ENCODE peak calls at places on chromosomes 11 and 22, in four cellular contexts. Y is heart right ventricle, N is left lung, C is NCI-H2029. Q is an unnamed sample.

GRCh38 chr11:75240381-75241035 is at the start of gene TPBGL:
- DNase-seq in C (no peak), Y (peak), N (peak), Q (peak)

GRCh38 chr11:62835336-62835735 is 2.7 kb upstream of the TEX54 start:
- DNase-seq in C (no peak), N (no peak), Y (no peak), Q (no peak)

GRCh38 chr11:41133023-41133422 is 326.4 kb downstream of the LRRC4C start:
- DNase-seq in N (no peak), Y (no peak), C (no peak), Q (no peak)

GRCh38 chr11:78313898-78314297 is 103.7 kb downstream of the GAB2 start:
- DNase-seq in Y (no peak), N (peak), C (no peak), Q (no peak)

GRCh38 chr11:7605544-7605943 is 67.8 kb downstream of the CYB5R2 start:
- DNase-seq in N (no peak), Y (no peak), C (no peak), Q (no peak)

GRCh38 chr11:1534682-1535081 is 37.4 kb downstream of the DUSP8 start:
- DNase-seq in C (no peak), Y (peak), N (no peak), Q (no peak)

GRCh38 chr11:69699213-69699612 is 4.6 kb downstream of the FGF19 start:
- DNase-seq in Y (peak), N (no peak), C (peak), Q (peak)

GRCh38 chr11:124865181-124865901 is at the start of gene ROBO3:
- DNase-seq in C (no peak), Y (no peak), N (no peak), Q (no peak)

GRCh38 chr11:110130642-110131238 is 37.5 kb downstream of the ZC3H12C start:
- DNase-seq in C (peak), Y (no peak), N (no peak), Q (no peak)

GRCh38 chr11:134780486-134781155 is 368.6 kb upstream of the B3GAT1 start:
- DNase-seq in C (no peak), Y (no peak), N (no peak), Q (no peak)

GRCh38 chr11:39786281-39786680 is 1673.2 kb downstream of the LRRC4C start:
- DNase-seq in N (no peak), Y (no peak), C (no peak), Q (no peak)

GRCh38 chr11:106132582-106133354 is 55.3 kb downstream of the AASDHPPT start:
- DNase-seq in Y (no peak), N (no peak), C (no peak), Q (no peak)

GRCh38 chr11:83881428-83881827 is 595.3 kb upstream of the CCDC90B start:
- DNase-seq in Y (no peak), C (no peak), N (no peak), Q (no peak)

GRCh38 chr11:9210922-9211320 is 54.2 kb downstream of the DENND5A start:
- DNase-seq in N (no peak), C (no peak), Y (no peak), Q (no peak)

GRCh38 chr22:36182056-36182455 is 19.6 kb downstream of the APOL4 start:
- DNase-seq in C (no peak), Y (no peak), N (no peak), Q (no peak)

GRCh38 chr11:123111465-123111864 is 49.5 kb upstream of the HSPA8 start:
- DNase-seq in Y (no peak), C (peak), N (no peak), Q (no peak)

GRCh38 chr11:115505165-115505564 is 950 bp upstream of the CADM1 start:
- DNase-seq in Y (no peak), C (no peak), N (no peak), Q (peak)

GRCh38 chr11:41309716-41310115 is 149.7 kb downstream of the LRRC4C start:
- DNase-seq in Y (no peak), C (no peak), N (no peak), Q (no peak)

Q was measured in testis.